ENCODE peak calls at places on chromosome 11, in seven cellular contexts. One of them, this sample, is unnamed.

GRCh38 chr11:73034777-73035176 is 107.3 kb downstream of the FCHSD2 start:
- DNase-seq in uterus: no peak
- DNase-seq in spleen: no peak
- DNase-seq in heart left ventricle: no peak
- DNase-seq in suprapubic skin: no peak
- DNase-seq in HCT116: no peak
- DNase-seq in right lobe of liver: no peak
- DNase-seq in this sample: no peak

GRCh38 chr11:117220568-117220967 is 11.3 kb downstream of the PCSK7 start:
- DNase-seq in uterus: peak; percentile 67
- DNase-seq in spleen: no peak
- DNase-seq in heart left ventricle: peak; percentile 86
- DNase-seq in suprapubic skin: peak; percentile 74
- DNase-seq in HCT116: no peak
- DNase-seq in right lobe of liver: no peak
- DNase-seq in this sample: no peak

GRCh38 chr11:33052241-33052640 is 12.9 kb downstream of the TCP11L1 start:
- DNase-seq in uterus: no peak
- DNase-seq in spleen: no peak
- DNase-seq in heart left ventricle: no peak
- DNase-seq in suprapubic skin: no peak
- DNase-seq in HCT116: no peak
- DNase-seq in right lobe of liver: no peak
- DNase-seq in this sample: no peak

GRCh38 chr11:63909621-63910506 is 7.1 kb downstream of the RCOR2 start:
- DNase-seq in uterus: no peak
- DNase-seq in spleen: no peak
- DNase-seq in heart left ventricle: no peak
- DNase-seq in suprapubic skin: no peak
- DNase-seq in HCT116: no peak
- DNase-seq in right lobe of liver: no peak
- DNase-seq in this sample: no peak

GRCh38 chr11:6390718-6391547 is 659 bp downstream of the SMPD1 start:
- DNase-seq in uterus: no peak
- DNase-seq in spleen: peak; percentile 75
- DNase-seq in heart left ventricle: no peak
- DNase-seq in suprapubic skin: no peak
- DNase-seq in HCT116: no peak
- DNase-seq in right lobe of liver: no peak
- DNase-seq in this sample: peak; percentile 18

GRCh38 chr11:19842505-19842904 is 129.9 kb downstream of the NAV2 start:
- DNase-seq in uterus: no peak
- DNase-seq in spleen: no peak
- DNase-seq in heart left ventricle: no peak
- DNase-seq in suprapubic skin: no peak
- DNase-seq in HCT116: no peak
- DNase-seq in right lobe of liver: no peak
- DNase-seq in this sample: no peak

GRCh38 chr11:95490625-95491024 is 259.6 kb upstream of the SESN3 start:
- DNase-seq in uterus: no peak
- DNase-seq in spleen: no peak
- DNase-seq in heart left ventricle: no peak
- DNase-seq in suprapubic skin: no peak
- DNase-seq in HCT116: no peak
- DNase-seq in right lobe of liver: no peak
- DNase-seq in this sample: no peak

GRCh38 chr11:104892723-104893511 is 5.3 kb downstream of the CASP12 start:
- DNase-seq in uterus: no peak
- DNase-seq in spleen: no peak
- DNase-seq in heart left ventricle: no peak
- DNase-seq in suprapubic skin: no peak
- DNase-seq in HCT116: no peak
- DNase-seq in right lobe of liver: no peak
- DNase-seq in this sample: no peak

GRCh38 chr11:79185351-79185750 is 255.5 kb downstream of the TENM4 start:
- DNase-seq in uterus: no peak
- DNase-seq in spleen: no peak
- DNase-seq in heart left ventricle: no peak
- DNase-seq in suprapubic skin: no peak
- DNase-seq in HCT116: no peak
- DNase-seq in right lobe of liver: no peak
- DNase-seq in this sample: peak; percentile 36

GRCh38 chr11:16605440-16605970 is 132.9 kb upstream of the C11orf58 start:
- DNase-seq in uterus: peak; percentile 13
- DNase-seq in spleen: peak; percentile 58
- DNase-seq in heart left ventricle: peak; percentile 42
- DNase-seq in suprapubic skin: peak; percentile 62
- DNase-seq in HCT116: no peak
- DNase-seq in right lobe of liver: peak; percentile 58
- DNase-seq in this sample: peak; percentile 46

GRCh38 chr11:67158241-67158640 is 39.2 kb downstream of the KDM2A start:
- DNase-seq in uterus: no peak
- DNase-seq in spleen: no peak
- DNase-seq in heart left ventricle: no peak
- DNase-seq in suprapubic skin: no peak
- DNase-seq in HCT116: no peak
- DNase-seq in right lobe of liver: no peak
- DNase-seq in this sample: no peak

GRCh38 chr11:4181780-4182721 is 87.5 kb downstream of the RRM1 start:
- DNase-seq in uterus: no peak
- DNase-seq in spleen: peak; percentile 81
- DNase-seq in heart left ventricle: peak; percentile 68
- DNase-seq in suprapubic skin: no peak
- DNase-seq in HCT116: peak; percentile 57
- DNase-seq in right lobe of liver: peak; percentile 83
- DNase-seq in this sample: peak; percentile 82

GRCh38 chr11:34654491-34655334 is 33.8 kb downstream of the EHF start:
- DNase-seq in uterus: no peak
- DNase-seq in spleen: no peak
- DNase-seq in heart left ventricle: peak; percentile 37
- DNase-seq in suprapubic skin: peak; percentile 89
- DNase-seq in HCT116: peak; percentile 81
- DNase-seq in right lobe of liver: peak; percentile 95
- DNase-seq in this sample: peak; percentile 89

GRCh38 chr11:112113539-112114457 is 27.1 kb downstream of the SDHD start:
- DNase-seq in uterus: no peak
- DNase-seq in spleen: no peak
- DNase-seq in heart left ventricle: no peak
- DNase-seq in suprapubic skin: no peak
- DNase-seq in HCT116: peak; percentile 49
- DNase-seq in right lobe of liver: no peak
- DNase-seq in this sample: no peak

GRCh38 chr11:46697303-46697702 is 3.1 kb downstream of the ARHGAP1 start:
- DNase-seq in uterus: no peak
- DNase-seq in spleen: no peak
- DNase-seq in heart left ventricle: no peak
- DNase-seq in suprapubic skin: no peak
- DNase-seq in HCT116: no peak
- DNase-seq in right lobe of liver: no peak
- DNase-seq in this sample: no peak

GRCh38 chr11:74018331-74019005 is 9.6 kb upstream of the UCP3 start:
- DNase-seq in uterus: peak; percentile 78
- DNase-seq in spleen: no peak
- DNase-seq in heart left ventricle: peak; percentile 96
- DNase-seq in suprapubic skin: peak; percentile 91
- DNase-seq in HCT116: no peak
- DNase-seq in right lobe of liver: peak; percentile 98
- DNase-seq in this sample: peak; percentile 78

GRCh38 chr11:112961146-112961668 is at the start of gene NCAM1:
- DNase-seq in uterus: peak; percentile 90
- DNase-seq in spleen: peak; percentile 78
- DNase-seq in heart left ventricle: peak; percentile 92
- DNase-seq in suprapubic skin: peak; percentile 59
- DNase-seq in HCT116: peak; percentile 67
- DNase-seq in right lobe of liver: peak; percentile 51
- DNase-seq in this sample: peak; percentile 89

GRCh38 chr11:99200720-99201119 is 180.0 kb downstream of the CNTN5 start:
- DNase-seq in uterus: no peak
- DNase-seq in spleen: no peak
- DNase-seq in heart left ventricle: no peak
- DNase-seq in suprapubic skin: no peak
- DNase-seq in HCT116: no peak
- DNase-seq in right lobe of liver: no peak
- DNase-seq in this sample: no peak

GRCh38 chr11:839875-840617 is 2.3 kb downstream of the POLR2L start:
- DNase-seq in uterus: no peak
- DNase-seq in spleen: no peak
- DNase-seq in heart left ventricle: no peak
- DNase-seq in suprapubic skin: no peak
- DNase-seq in HCT116: no peak
- DNase-seq in right lobe of liver: no peak
- DNase-seq in this sample: no peak

GRCh38 chr11:102666331-102666957 is 39.1 kb downstream of the MMP27 start:
- DNase-seq in uterus: no peak
- DNase-seq in spleen: no peak
- DNase-seq in heart left ventricle: no peak
- DNase-seq in suprapubic skin: no peak
- DNase-seq in HCT116: peak; percentile 37
- DNase-seq in right lobe of liver: no peak
- DNase-seq in this sample: peak; percentile 56

GRCh38 chr11:134116210-134116609 is 47.3 kb downstream of the JAM3 start:
- DNase-seq in uterus: no peak
- DNase-seq in spleen: no peak
- DNase-seq in heart left ventricle: no peak
- DNase-seq in suprapubic skin: no peak
- DNase-seq in HCT116: no peak
- DNase-seq in right lobe of liver: no peak
- DNase-seq in this sample: no peak

GRCh38 chr11:59173080-59173963 is 1.4 kb downstream of the DTX4 start:
- DNase-seq in uterus: peak; percentile 38
- DNase-seq in spleen: peak; percentile 86
- DNase-seq in heart left ventricle: no peak
- DNase-seq in suprapubic skin: no peak
- DNase-seq in HCT116: no peak
- DNase-seq in right lobe of liver: peak; percentile 66
- DNase-seq in this sample: peak; percentile 9

DNA sequence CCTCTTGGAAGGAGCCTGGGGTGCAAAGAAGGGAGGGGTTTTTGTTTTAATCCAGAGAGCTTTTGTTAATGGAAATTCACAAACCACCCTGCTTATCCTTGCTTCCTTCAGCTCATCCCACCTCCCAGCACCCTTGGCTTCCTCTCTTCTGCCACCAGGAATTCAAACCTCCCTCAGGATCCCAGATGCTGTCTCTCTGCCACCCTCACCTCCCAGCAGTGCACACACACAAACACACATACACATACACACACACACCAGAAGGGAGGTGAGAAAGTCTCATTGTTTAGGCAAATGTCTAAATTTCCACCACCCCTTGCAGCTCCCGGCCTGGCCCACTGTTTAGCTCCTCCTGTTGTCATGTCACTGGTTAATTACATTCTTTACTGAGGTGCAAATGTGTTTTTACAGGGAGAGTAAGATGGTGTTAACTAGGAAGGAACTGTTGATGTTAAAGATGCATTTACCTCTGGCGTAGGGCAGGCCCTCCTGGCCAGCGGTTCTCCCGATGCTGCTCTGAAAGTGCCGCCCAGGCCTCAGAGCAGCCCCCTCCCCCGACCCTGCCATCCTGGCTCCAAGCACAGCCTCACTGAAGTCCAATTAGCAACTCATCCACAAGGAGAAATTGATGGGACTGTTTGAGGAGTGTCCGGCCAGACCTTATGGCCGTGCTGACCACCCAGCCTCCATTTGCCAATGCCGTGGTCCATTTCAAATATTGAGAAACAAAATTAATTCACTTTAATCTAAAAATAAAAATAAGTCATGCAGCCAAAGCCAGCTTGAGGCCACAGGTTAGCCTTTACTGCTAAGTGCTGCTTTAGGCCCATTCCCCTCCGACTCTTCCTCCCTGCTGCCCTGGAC is 165.4 kb downstream of the FEZ1 start:
- DNase-seq in uterus: no peak
- DNase-seq in spleen: peak; percentile 25
- DNase-seq in heart left ventricle: no peak
- DNase-seq in suprapubic skin: no peak
- DNase-seq in HCT116: no peak
- DNase-seq in right lobe of liver: no peak
- DNase-seq in this sample: no peak
- H3K27ac ChIP-seq in uterus: no peak overlapping the region
- H3K27ac ChIP-seq in spleen: no peak overlapping the region
- H3K27ac ChIP-seq in heart left ventricle: no peak overlapping the region
- H3K27ac ChIP-seq in suprapubic skin: no peak overlapping the region
- H3K27ac ChIP-seq in HCT116: no peak overlapping the region
- H3K27ac ChIP-seq in right lobe of liver: no peak overlapping the region
- H3K27ac ChIP-seq in this sample: no peak overlapping the region

GRCh38 chr11:115610908-115611307 is 106.7 kb upstream of the CADM1 start:
- DNase-seq in uterus: no peak
- DNase-seq in spleen: no peak
- DNase-seq in heart left ventricle: no peak
- DNase-seq in suprapubic skin: no peak
- DNase-seq in HCT116: no peak
- DNase-seq in right lobe of liver: no peak
- DNase-seq in this sample: no peak

GRCh38 chr11:115613004-115613403 is 108.8 kb upstream of the CADM1 start:
- DNase-seq in uterus: no peak
- DNase-seq in spleen: no peak
- DNase-seq in heart left ventricle: no peak
- DNase-seq in suprapubic skin: no peak
- DNase-seq in HCT116: no peak
- DNase-seq in right lobe of liver: no peak
- DNase-seq in this sample: peak; percentile 2

GRCh38 chr11:115613986-115614625 is 109.9 kb upstream of the CADM1 start:
- DNase-seq in uterus: no peak
- DNase-seq in spleen: no peak
- DNase-seq in heart left ventricle: no peak
- DNase-seq in suprapubic skin: no peak
- DNase-seq in HCT116: no peak
- DNase-seq in right lobe of liver: no peak
- DNase-seq in this sample: no peak

GRCh38 chr11:115611343-115611742 is 107.1 kb upstream of the CADM1 start:
- DNase-seq in uterus: no peak
- DNase-seq in spleen: no peak
- DNase-seq in heart left ventricle: no peak
- DNase-seq in suprapubic skin: no peak
- DNase-seq in HCT116: no peak
- DNase-seq in right lobe of liver: no peak
- DNase-seq in this sample: no peak

GRCh38 chr11:115612331-115612730 is 108.1 kb upstream of the CADM1 start:
- DNase-seq in uterus: no peak
- DNase-seq in spleen: no peak
- DNase-seq in heart left ventricle: no peak
- DNase-seq in suprapubic skin: no peak
- DNase-seq in HCT116: no peak
- DNase-seq in right lobe of liver: no peak
- DNase-seq in this sample: no peak
- H3K4me1 ChIP-seq in uterus: no peaks in the 10 kb centered on the region
- H3K4me1 ChIP-seq in spleen: peaks cover 8% of the 10 kb centered on the region
- H3K4me1 ChIP-seq in heart left ventricle: peaks cover 10% of the 10 kb centered on the region
- H3K4me1 ChIP-seq in suprapubic skin: no peaks in the 10 kb centered on the region
- H3K4me1 ChIP-seq in HCT116: no peaks in the 10 kb centered on the region
- H3K4me1 ChIP-seq in right lobe of liver: no peaks in the 10 kb centered on the region
- H3K4me1 ChIP-seq in this sample: no peaks in the 10 kb centered on the region

GRCh38 chr11:62513651-62514050 is 33.0 kb downstream of the AHNAK start:
- DNase-seq in uterus: no peak
- DNase-seq in spleen: no peak
- DNase-seq in heart left ventricle: no peak
- DNase-seq in suprapubic skin: no peak
- DNase-seq in HCT116: no peak
- DNase-seq in right lobe of liver: no peak
- DNase-seq in this sample: no peak
- TF ChIP-seq POLR2A in uterus: no peak
- TF ChIP-seq POLR2A in spleen: no peak
- TF ChIP-seq POLR2A in heart left ventricle: no peak
- TF ChIP-seq POLR2A in suprapubic skin: no peak
- TF ChIP-seq POLR2A in HCT116: no peak
- TF ChIP-seq POLR2A in right lobe of liver: no peak
- TF ChIP-seq POLR2A in this sample: no peak

GRCh38 chr11:44797886-44798683 is 71.3 kb downstream of the TSPAN18 start:
- DNase-seq in uterus: no peak
- DNase-seq in spleen: peak; percentile 35
- DNase-seq in heart left ventricle: no peak
- DNase-seq in suprapubic skin: no peak
- DNase-seq in HCT116: no peak
- DNase-seq in right lobe of liver: no peak
- DNase-seq in this sample: no peak
- H3K27ac ChIP-seq in uterus: no peak overlapping the region
- H3K27ac ChIP-seq in spleen: no peak overlapping the region
- H3K27ac ChIP-seq in heart left ventricle: no peak overlapping the region
- H3K27ac ChIP-seq in suprapubic skin: no peak overlapping the region
- H3K27ac ChIP-seq in HCT116: no peak overlapping the region
- H3K27ac ChIP-seq in right lobe of liver: no peak overlapping the region
- H3K27ac ChIP-seq in this sample: peak overlapping the region; percentile 12